ENCODE peak calls at places on chromosomes 2 and 18, in five cellular contexts. W is endothelial cell of umbilical vein, M is K562, F is HCT116, G is GM12878. H is an unnamed sample.

GRCh38 chr2:241774419-241775222 is 2.0 kb upstream of the GAL3ST2 start:
- DNase-seq in W (no peak), M (no peak), F (peak; percentile 29), G (no peak), H (no peak)

GRCh38 chr2:169736902-169737301 is 3.3 kb downstream of the KLHL23 start:
- DNase-seq in W (peak; percentile 49), M (peak; percentile 31), F (no peak), G (no peak), H (no peak)

GRCh38 chr2:126934803-126935202 is 36.1 kb downstream of the TEX51 start:
- DNase-seq in W (no peak), M (no peak), F (no peak), G (no peak), H (no peak)

GRCh38 chr2:118046628-118047210 is 32.8 kb upstream of the CCDC93 start:
- DNase-seq in W (peak; percentile 60), M (peak; percentile 33), F (peak; percentile 26), G (no peak), H (peak; percentile 74)

GRCh38 chr2:124810132-124810531 is 785.0 kb downstream of the CNTNAP5 start:
- DNase-seq in W (no peak), M (peak; percentile 1), F (no peak), G (no peak), H (peak; percentile 68)

GRCh38 chr18:36744261-36744876 is 84.4 kb downstream of the TPGS2 start:
- DNase-seq in W (no peak), M (no peak), F (no peak), G (no peak), H (no peak)

GRCh38 chr2:40200516-40200915 is 251.4 kb downstream of the SLC8A1 start:
- DNase-seq in W (no peak), M (no peak), F (no peak), G (no peak), H (no peak)

GRCh38 chr18:54822872-54823845 is 5.1 kb upstream of the RAB27B start:
- DNase-seq in W (no peak), M (peak; percentile 46), F (peak; percentile 34), G (no peak), H (no peak)

GRCh38 chr2:236569593-236569973 is at the start of gene ACKR3:
- DNase-seq in W (peak; percentile 95), M (no peak), F (peak; percentile 21), G (peak; percentile 89), H (peak; percentile 81)

GRCh38 chr2:15494877-15495276 is 66.3 kb downstream of the NBAS start:
- DNase-seq in W (no peak), M (no peak), F (no peak), G (no peak), H (no peak)
- TF ChIP-seq EZH2 in W (no peak), M (no peak), F (no peak), G (no peak), H (no peak)

DNA sequence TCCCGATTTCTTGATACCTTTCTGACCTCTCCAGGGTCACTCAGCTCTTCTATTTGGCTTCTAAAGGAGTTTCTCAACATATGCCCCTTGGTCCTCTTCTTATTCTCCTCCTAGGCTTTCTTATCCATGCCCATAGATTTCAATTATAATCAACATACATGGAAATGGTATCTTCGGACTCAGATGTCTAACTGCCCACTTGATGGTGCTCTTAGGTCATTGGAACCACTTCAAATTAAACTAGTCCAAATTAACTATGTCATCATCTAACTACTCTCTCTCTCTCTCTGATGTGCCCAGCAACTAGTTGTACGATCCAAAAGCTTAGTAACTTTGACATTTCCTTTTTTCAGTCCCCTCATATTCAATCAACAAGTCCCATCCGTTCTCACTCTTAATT is 43.2 kb upstream of the GPR75 start:
- DNase-seq in W (no peak), M (no peak), F (no peak), G (no peak), H (no peak)
- H3K36me3 ChIP-seq in W (peaks cover 33% of the 10 kb centered on the region), M (peaks cover 95% of the 10 kb centered on the region), F (peaks cover 32% of the 10 kb centered on the region), G (peaks cover 2% of the 10 kb centered on the region), H (peaks cover 61% of the 10 kb centered on the region)

GRCh38 chr2:88627856-88628568 is 748 bp upstream of the EIF2AK3 start:
- DNase-seq in W (no peak), M (peak; percentile 93), F (peak; percentile 91), G (no peak), H (peak; percentile 96)
- TF ChIP-seq POLR2AphosphoS5 in W (peak; percentile 73), M (peak; percentile 91), F (peak; percentile 90), G (peak; percentile 96), H (peak; percentile 90)

DNA sequence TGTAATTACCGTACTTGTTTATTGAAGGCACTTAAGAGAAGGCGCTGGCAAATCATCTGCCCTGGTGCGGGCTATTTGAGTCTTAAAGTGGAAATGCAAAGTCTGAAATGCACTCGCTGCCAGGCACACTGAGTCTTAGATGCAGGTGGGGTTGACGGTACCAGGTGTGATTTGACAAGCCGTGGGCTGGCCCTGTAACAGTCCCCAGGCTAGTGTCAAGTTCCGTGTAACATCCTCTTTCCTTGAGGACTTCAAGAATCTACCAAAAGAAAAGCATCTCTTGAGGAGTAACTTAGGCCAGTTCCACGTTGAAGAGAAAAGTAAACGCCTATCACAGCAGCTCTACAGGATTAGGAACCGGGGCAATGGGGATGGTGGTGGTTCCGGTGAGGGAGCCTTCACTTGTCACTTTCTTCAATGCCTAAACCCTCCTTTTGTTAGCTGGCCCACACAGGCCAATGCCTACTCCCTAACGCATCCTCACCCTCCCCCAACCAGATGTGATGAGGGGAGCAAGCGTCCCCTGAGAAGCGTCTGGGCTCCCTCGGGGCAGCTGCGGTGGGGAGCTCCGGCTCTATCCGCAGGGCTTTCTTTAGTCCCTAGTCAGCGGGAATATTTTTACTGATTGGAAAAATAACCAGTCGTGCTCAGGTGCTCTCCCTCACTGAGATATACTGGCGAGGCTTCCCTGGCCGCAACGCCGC is 1.5 kb upstream of the UGP2 start:
- DNase-seq in W (no peak), M (no peak), F (no peak), G (no peak), H (peak; percentile 93)
- TF ChIP-seq EZH2 in W (no peak), M (no peak), F (no peak), G (no peak), H (no peak)

GRCh38 chr2:63881208-63881607 is 39.5 kb downstream of the UGP2 start:
- DNase-seq in W (no peak), M (no peak), F (no peak), G (no peak), H (no peak)

GRCh38 chr2:63880603-63881002 is 38.9 kb downstream of the UGP2 start:
- DNase-seq in W (no peak), M (no peak), F (no peak), G (no peak), H (peak; percentile 20)

GRCh38 chr2:63879876-63880433 is 38.3 kb downstream of the UGP2 start:
- DNase-seq in W (no peak), M (no peak), F (no peak), G (no peak), H (peak; percentile 38)

GRCh38 chr2:63886445-63886844 is 44.7 kb downstream of the UGP2 start:
- DNase-seq in W (no peak), M (no peak), F (no peak), G (no peak), H (no peak)

DNA sequence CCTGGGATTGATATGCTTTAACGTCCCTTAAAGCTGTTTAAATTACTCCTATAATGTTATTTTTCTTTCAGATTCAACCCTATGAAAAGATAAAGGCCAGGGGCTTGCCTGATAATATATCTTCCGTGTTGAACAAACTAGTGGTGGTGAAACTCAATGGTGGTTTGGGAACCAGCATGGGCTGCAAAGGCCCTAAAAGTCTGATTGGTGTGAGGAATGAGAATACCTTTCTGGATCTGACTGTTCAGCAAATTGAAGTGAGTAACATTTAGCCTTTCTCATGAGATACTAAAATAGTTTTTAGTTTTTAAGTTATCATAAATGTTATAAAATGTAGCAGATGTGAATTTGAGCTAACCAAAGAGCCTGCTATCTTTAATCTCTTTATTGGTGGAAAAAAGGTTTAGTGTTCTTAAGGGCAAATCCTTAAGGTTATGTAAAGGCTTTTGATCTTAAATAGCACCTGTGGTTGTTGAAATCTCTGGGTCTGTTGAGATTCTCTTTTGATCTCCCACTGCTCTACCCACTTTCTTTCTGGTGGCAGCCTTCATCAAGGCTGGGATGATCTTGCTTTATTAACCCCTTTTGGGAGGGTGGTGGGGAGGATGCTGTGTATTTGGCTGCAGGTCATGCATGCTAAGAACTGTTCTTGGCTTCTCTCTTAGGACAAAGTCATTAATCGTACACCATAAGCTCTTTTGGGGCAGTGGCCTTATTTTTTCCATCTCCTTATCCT is 40.9 kb downstream of the UGP2 start:
- DNase-seq in W (no peak), M (no peak), F (no peak), G (no peak), H (no peak)
- H3K36me3 ChIP-seq in W (peaks cover 16% of the 10 kb centered on the region), M (peaks cover 41% of the 10 kb centered on the region), F (no peaks in the 10 kb centered on the region), G (peaks cover 6% of the 10 kb centered on the region), H (peaks cover 60% of the 10 kb centered on the region)

GRCh38 chr2:17649026-17649425 is 104.6 kb downstream of the SMC6 start:
- DNase-seq in W (no peak), M (no peak), F (no peak), G (no peak), H (no peak)

GRCh38 chr2:17644997-17645715 is 104.7 kb downstream of the VSNL1 start:
- DNase-seq in W (no peak), M (no peak), F (no peak), G (no peak), H (no peak)

GRCh38 chr2:17646838-17647701 is 106.5 kb downstream of the SMC6 start:
- DNase-seq in W (no peak), M (no peak), F (no peak), G (no peak), H (no peak)

GRCh38 chr2:17646096-17646554 is 105.6 kb downstream of the VSNL1 start:
- DNase-seq in W (peak; percentile 77), M (peak; percentile 68), F (peak; percentile 44), G (peak; percentile 45), H (peak; percentile 80)

GRCh38 chr2:17648571-17648970 is 105.0 kb downstream of the SMC6 start:
- DNase-seq in W (no peak), M (no peak), F (no peak), G (no peak), H (no peak)
- TF ChIP-seq POLR2AphosphoS5 in W (no peak), M (no peak), F (no peak), G (no peak), H (no peak)

GRCh38 chr2:71716697-71717624 is 263.6 kb downstream of the DYSF start:
- DNase-seq in W (peak; percentile 25), M (peak; percentile 8), F (peak; percentile 10), G (no peak), H (no peak)
- TF ChIP-seq EZH2 in W (no peak), M (no peak), F (no peak), G (no peak), H (no peak)

GRCh38 chr2:67399144-67399543 is 2.0 kb downstream of the ETAA1 start:
- DNase-seq in W (peak; percentile 7), M (no peak), F (no peak), G (no peak), H (no peak)
- H3K36me3 ChIP-seq in W (peaks cover 14% of the 10 kb centered on the region), M (peaks cover 33% of the 10 kb centered on the region), F (peaks cover 6% of the 10 kb centered on the region), G (no peaks in the 10 kb centered on the region), H (peaks cover 25% of the 10 kb centered on the region)

GRCh38 chr18:80175451-80176235 is 66.6 kb downstream of the ADNP2 start:
- DNase-seq in W (no peak), M (no peak), F (no peak), G (no peak), H (no peak)
- TF ChIP-seq POLR2AphosphoS5 in W (no peak), M (no peak), F (no peak), G (no peak), H (no peak)